ENCODE peak calls at places on chromosomes 3 and 15, in ten cellular contexts. One of them, this sample, is unnamed.

GRCh38 chr3:104367000-104367399 is 999.7 kb upstream of the ALCAM start:
- DNase-seq in fibroblast of the aortic adventitia: peak; percentile 38
- DNase-seq in CD8-positive, alpha-beta T cell: no peak
- DNase-seq in lower lobe of right lung: no peak
- DNase-seq in cardiac muscle cell: peak; percentile 18
- DNase-seq in AG10803: no peak
- DNase-seq in foreskin keratinocyte: no peak
- DNase-seq in fibroblast of lung: no peak
- DNase-seq in Panc1: no peak
- DNase-seq in kidney epithelial cell: no peak
- DNase-seq in this sample: no peak

GRCh38 chr15:83837946-83838571 is 184.1 kb downstream of the ADAMTSL3 start:
- DNase-seq in fibroblast of the aortic adventitia: no peak
- DNase-seq in CD8-positive, alpha-beta T cell: no peak
- DNase-seq in lower lobe of right lung: peak; percentile 52
- DNase-seq in cardiac muscle cell: peak; percentile 46
- DNase-seq in AG10803: no peak
- DNase-seq in foreskin keratinocyte: peak; percentile 19
- DNase-seq in fibroblast of lung: no peak
- DNase-seq in Panc1: no peak
- DNase-seq in kidney epithelial cell: no peak
- DNase-seq in this sample: no peak

GRCh38 chr3:158961911-158962310 is 160.1 kb downstream of the MFSD1 start:
- DNase-seq in fibroblast of the aortic adventitia: no peak
- DNase-seq in CD8-positive, alpha-beta T cell: no peak
- DNase-seq in lower lobe of right lung: no peak
- DNase-seq in cardiac muscle cell: no peak
- DNase-seq in AG10803: no peak
- DNase-seq in foreskin keratinocyte: peak; percentile 59
- DNase-seq in fibroblast of lung: no peak
- DNase-seq in Panc1: no peak
- DNase-seq in kidney epithelial cell: no peak
- DNase-seq in this sample: no peak

GRCh38 chr3:168116279-168116678 is 20.6 kb upstream of the GOLIM4 start:
- DNase-seq in fibroblast of the aortic adventitia: peak; percentile 87
- DNase-seq in CD8-positive, alpha-beta T cell: no peak
- DNase-seq in lower lobe of right lung: peak; percentile 61
- DNase-seq in cardiac muscle cell: peak; percentile 74
- DNase-seq in AG10803: peak; percentile 68
- DNase-seq in foreskin keratinocyte: no peak
- DNase-seq in fibroblast of lung: peak; percentile 93
- DNase-seq in Panc1: no peak
- DNase-seq in kidney epithelial cell: no peak
- DNase-seq in this sample: no peak

GRCh38 chr3:126995254-126995770 is 12.4 kb downstream of the PLXNA1 start:
- DNase-seq in fibroblast of the aortic adventitia: no peak
- DNase-seq in CD8-positive, alpha-beta T cell: no peak
- DNase-seq in lower lobe of right lung: no peak
- DNase-seq in cardiac muscle cell: no peak
- DNase-seq in AG10803: no peak
- DNase-seq in foreskin keratinocyte: no peak
- DNase-seq in fibroblast of lung: no peak
- DNase-seq in Panc1: no peak
- DNase-seq in kidney epithelial cell: no peak
- DNase-seq in this sample: no peak

GRCh38 chr3:65098400-65098799 is 410.6 kb upstream of the ADAMTS9 start:
- DNase-seq in fibroblast of the aortic adventitia: no peak
- DNase-seq in CD8-positive, alpha-beta T cell: no peak
- DNase-seq in lower lobe of right lung: no peak
- DNase-seq in cardiac muscle cell: no peak
- DNase-seq in AG10803: no peak
- DNase-seq in foreskin keratinocyte: no peak
- DNase-seq in fibroblast of lung: no peak
- DNase-seq in Panc1: no peak
- DNase-seq in kidney epithelial cell: no peak
- DNase-seq in this sample: no peak

GRCh38 chr3:134057006-134057832 is 27.5 kb upstream of the SLCO2A1 start:
- DNase-seq in fibroblast of the aortic adventitia: peak; percentile 17
- DNase-seq in CD8-positive, alpha-beta T cell: no peak
- DNase-seq in lower lobe of right lung: no peak
- DNase-seq in cardiac muscle cell: no peak
- DNase-seq in AG10803: peak; percentile 52
- DNase-seq in foreskin keratinocyte: peak; percentile 44
- DNase-seq in fibroblast of lung: peak; percentile 30
- DNase-seq in Panc1: no peak
- DNase-seq in kidney epithelial cell: no peak
- DNase-seq in this sample: no peak

GRCh38 chr3:169496402-169496801 is 167.1 kb downstream of the MECOM start:
- DNase-seq in fibroblast of the aortic adventitia: no peak
- DNase-seq in CD8-positive, alpha-beta T cell: no peak
- DNase-seq in lower lobe of right lung: no peak
- DNase-seq in cardiac muscle cell: no peak
- DNase-seq in AG10803: no peak
- DNase-seq in foreskin keratinocyte: no peak
- DNase-seq in fibroblast of lung: no peak
- DNase-seq in Panc1: no peak
- DNase-seq in kidney epithelial cell: no peak
- DNase-seq in this sample: no peak

GRCh38 chr3:116920836-116921596 is 211.4 kb downstream of the TUSC7 start:
- DNase-seq in fibroblast of the aortic adventitia: no peak
- DNase-seq in CD8-positive, alpha-beta T cell: no peak
- DNase-seq in lower lobe of right lung: no peak
- DNase-seq in cardiac muscle cell: no peak
- DNase-seq in AG10803: no peak
- DNase-seq in foreskin keratinocyte: no peak
- DNase-seq in fibroblast of lung: no peak
- DNase-seq in Panc1: no peak
- DNase-seq in kidney epithelial cell: no peak
- DNase-seq in this sample: no peak

GRCh38 chr3:4746241-4746958 is 232.8 kb upstream of the BHLHE40 start:
- DNase-seq in fibroblast of the aortic adventitia: peak; percentile 32
- DNase-seq in CD8-positive, alpha-beta T cell: no peak
- DNase-seq in lower lobe of right lung: no peak
- DNase-seq in cardiac muscle cell: peak; percentile 89
- DNase-seq in AG10803: peak; percentile 14
- DNase-seq in foreskin keratinocyte: no peak
- DNase-seq in fibroblast of lung: peak; percentile 79
- DNase-seq in Panc1: no peak
- DNase-seq in kidney epithelial cell: no peak
- DNase-seq in this sample: no peak

GRCh38 chr3:10389341-10389740 is 68.4 kb upstream of the SEC13 start:
- DNase-seq in fibroblast of the aortic adventitia: no peak
- DNase-seq in CD8-positive, alpha-beta T cell: no peak
- DNase-seq in lower lobe of right lung: no peak
- DNase-seq in cardiac muscle cell: no peak
- DNase-seq in AG10803: no peak
- DNase-seq in foreskin keratinocyte: no peak
- DNase-seq in fibroblast of lung: no peak
- DNase-seq in Panc1: no peak
- DNase-seq in kidney epithelial cell: no peak
- DNase-seq in this sample: no peak

GRCh38 chr3:111152506-111152905 is 80.9 kb downstream of the NECTIN3 start:
- DNase-seq in fibroblast of the aortic adventitia: peak; percentile 19
- DNase-seq in CD8-positive, alpha-beta T cell: no peak
- DNase-seq in lower lobe of right lung: no peak
- DNase-seq in cardiac muscle cell: no peak
- DNase-seq in AG10803: peak; percentile 59
- DNase-seq in foreskin keratinocyte: no peak
- DNase-seq in fibroblast of lung: peak; percentile 6
- DNase-seq in Panc1: no peak
- DNase-seq in kidney epithelial cell: no peak
- DNase-seq in this sample: no peak

GRCh38 chr3:13894096-13894811 is 14.4 kb upstream of the WNT7A start:
- DNase-seq in fibroblast of the aortic adventitia: no peak
- DNase-seq in CD8-positive, alpha-beta T cell: no peak
- DNase-seq in lower lobe of right lung: no peak
- DNase-seq in cardiac muscle cell: no peak
- DNase-seq in AG10803: no peak
- DNase-seq in foreskin keratinocyte: no peak
- DNase-seq in fibroblast of lung: no peak
- DNase-seq in Panc1: no peak
- DNase-seq in kidney epithelial cell: no peak
- DNase-seq in this sample: no peak

GRCh38 chr3:124831631-124832184 is 55.5 kb downstream of the ITGB5 start:
- DNase-seq in fibroblast of the aortic adventitia: no peak
- DNase-seq in CD8-positive, alpha-beta T cell: no peak
- DNase-seq in lower lobe of right lung: no peak
- DNase-seq in cardiac muscle cell: no peak
- DNase-seq in AG10803: no peak
- DNase-seq in foreskin keratinocyte: no peak
- DNase-seq in fibroblast of lung: no peak
- DNase-seq in Panc1: no peak
- DNase-seq in kidney epithelial cell: no peak
- DNase-seq in this sample: no peak

DNA sequence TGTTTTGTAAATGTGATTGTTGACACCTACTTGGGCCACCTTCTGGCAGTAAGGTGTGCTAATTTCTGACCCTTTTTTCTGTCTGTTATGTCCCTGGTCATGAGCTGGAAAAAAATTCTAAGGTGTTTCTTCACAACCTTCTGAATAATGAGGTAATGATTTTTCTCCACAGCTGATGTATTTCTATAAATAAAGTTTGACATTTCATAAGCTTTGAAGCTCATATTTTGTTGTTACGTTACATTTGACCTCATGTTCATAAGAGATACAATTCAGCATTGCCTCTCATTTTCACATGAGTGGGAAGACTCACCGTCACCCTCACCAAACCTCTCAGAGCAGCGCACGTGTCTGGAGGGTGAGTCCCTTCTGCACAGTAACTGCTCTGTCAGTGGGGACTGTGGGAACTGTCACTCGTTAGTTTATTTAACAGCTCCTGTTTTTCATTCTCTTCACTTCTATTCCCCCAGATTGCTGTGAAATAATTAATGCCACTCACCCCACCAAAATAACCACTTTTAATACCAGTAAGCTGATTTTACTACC is 140.9 kb downstream of the PLCL2 start:
- DNase-seq in fibroblast of the aortic adventitia: no peak
- DNase-seq in CD8-positive, alpha-beta T cell: peak; percentile 16
- DNase-seq in lower lobe of right lung: no peak
- DNase-seq in cardiac muscle cell: no peak
- DNase-seq in AG10803: no peak
- DNase-seq in foreskin keratinocyte: no peak
- DNase-seq in fibroblast of lung: no peak
- DNase-seq in Panc1: no peak
- DNase-seq in kidney epithelial cell: no peak
- DNase-seq in this sample: no peak
- TF ChIP-seq CTCF in fibroblast of the aortic adventitia: no peak
- TF ChIP-seq CTCF in CD8-positive, alpha-beta T cell: no peak
- TF ChIP-seq CTCF in lower lobe of right lung: no peak
- TF ChIP-seq CTCF in cardiac muscle cell: no peak
- TF ChIP-seq CTCF in AG10803: no peak
- TF ChIP-seq CTCF in foreskin keratinocyte: no peak
- TF ChIP-seq CTCF in fibroblast of lung: no peak
- TF ChIP-seq CTCF in Panc1: no peak
- TF ChIP-seq CTCF in kidney epithelial cell: no peak
- TF ChIP-seq CTCF in this sample: no peak

DNA sequence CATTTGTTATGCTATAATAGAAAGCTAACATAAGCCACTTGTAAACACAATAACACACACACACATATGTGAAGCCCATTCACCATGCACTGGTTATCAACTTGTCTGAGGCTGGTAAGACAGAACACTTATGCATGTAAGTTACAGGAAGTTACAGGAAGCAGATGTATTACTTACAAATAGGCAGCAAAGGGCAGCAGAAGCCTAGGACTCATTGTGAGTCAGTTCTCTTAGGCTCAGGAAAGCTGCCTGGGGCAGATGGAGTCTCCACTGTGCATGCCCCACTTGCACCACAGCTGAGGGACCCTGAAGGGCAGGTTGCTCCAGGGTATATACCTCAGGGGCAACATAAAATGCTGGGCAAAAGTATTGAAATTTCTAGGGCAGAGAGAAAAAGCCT is 748.8 kb upstream of the CCDC54 start:
- DNase-seq in fibroblast of the aortic adventitia: peak; percentile 70
- DNase-seq in CD8-positive, alpha-beta T cell: no peak
- DNase-seq in lower lobe of right lung: no peak
- DNase-seq in cardiac muscle cell: peak; percentile 66
- DNase-seq in AG10803: peak; percentile 68
- DNase-seq in foreskin keratinocyte: peak; percentile 68
- DNase-seq in fibroblast of lung: peak; percentile 60
- DNase-seq in Panc1: no peak
- DNase-seq in kidney epithelial cell: peak; percentile 9
- DNase-seq in this sample: no peak
- TF ChIP-seq CTCF in fibroblast of the aortic adventitia: no peak
- TF ChIP-seq CTCF in CD8-positive, alpha-beta T cell: no peak
- TF ChIP-seq CTCF in lower lobe of right lung: no peak
- TF ChIP-seq CTCF in cardiac muscle cell: peak; percentile 14
- TF ChIP-seq CTCF in AG10803: peak; percentile 29
- TF ChIP-seq CTCF in foreskin keratinocyte: peak; percentile 57
- TF ChIP-seq CTCF in fibroblast of lung: peak; percentile 4
- TF ChIP-seq CTCF in Panc1: no peak
- TF ChIP-seq CTCF in kidney epithelial cell: no peak
- TF ChIP-seq CTCF in this sample: no peak

DNA sequence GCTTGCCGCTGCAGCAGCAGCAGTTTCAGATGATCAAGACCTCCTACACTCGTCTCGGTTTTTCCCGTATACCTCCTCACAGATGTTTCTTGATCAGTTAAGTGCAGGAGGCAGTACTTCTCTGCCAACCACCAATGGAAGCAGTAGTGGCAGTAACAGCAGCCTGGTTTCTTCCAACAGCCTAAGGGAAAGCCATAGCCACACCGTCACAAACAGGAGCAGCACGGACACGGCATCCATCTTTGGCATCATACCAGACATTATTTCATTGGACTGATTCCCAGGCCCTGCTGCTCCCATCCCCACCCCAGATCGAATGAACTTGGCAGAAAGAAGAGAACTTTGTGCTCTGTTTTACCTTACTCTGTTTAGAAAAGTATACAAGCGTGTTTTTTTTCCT is 17.6 kb downstream of the CALML4 start:
- DNase-seq in fibroblast of the aortic adventitia: peak; percentile 91
- DNase-seq in CD8-positive, alpha-beta T cell: no peak
- DNase-seq in lower lobe of right lung: no peak
- DNase-seq in cardiac muscle cell: peak; percentile 93
- DNase-seq in AG10803: peak; percentile 73
- DNase-seq in foreskin keratinocyte: no peak
- DNase-seq in fibroblast of lung: peak; percentile 86
- DNase-seq in Panc1: no peak
- DNase-seq in kidney epithelial cell: no peak
- DNase-seq in this sample: no peak
- TF ChIP-seq CTCF in fibroblast of the aortic adventitia: no peak
- TF ChIP-seq CTCF in CD8-positive, alpha-beta T cell: no peak
- TF ChIP-seq CTCF in lower lobe of right lung: no peak
- TF ChIP-seq CTCF in cardiac muscle cell: no peak
- TF ChIP-seq CTCF in AG10803: no peak
- TF ChIP-seq CTCF in foreskin keratinocyte: no peak
- TF ChIP-seq CTCF in fibroblast of lung: no peak
- TF ChIP-seq CTCF in Panc1: no peak
- TF ChIP-seq CTCF in kidney epithelial cell: no peak
- TF ChIP-seq CTCF in this sample: no peak

DNA sequence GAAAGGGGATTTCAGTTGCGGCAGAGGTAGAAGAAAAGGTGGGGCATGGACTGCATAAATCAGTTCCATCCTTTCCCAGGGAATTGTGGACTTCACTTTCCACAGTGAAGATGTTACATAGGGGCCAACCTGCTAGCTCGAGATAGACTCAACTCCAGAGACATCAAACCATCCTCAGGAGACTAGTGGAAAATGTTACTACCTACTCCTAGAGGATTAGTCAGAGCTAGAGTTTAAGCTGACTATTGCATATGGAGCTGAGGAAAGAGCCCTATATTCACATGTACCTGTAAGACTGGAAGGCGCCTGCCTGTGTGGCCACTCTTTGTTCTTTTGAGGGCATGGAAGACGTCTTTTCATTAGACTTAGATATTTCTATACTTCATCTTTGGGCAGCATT is 69.2 kb downstream of the KLHL25 start:
- DNase-seq in fibroblast of the aortic adventitia: no peak
- DNase-seq in CD8-positive, alpha-beta T cell: no peak
- DNase-seq in lower lobe of right lung: no peak
- DNase-seq in cardiac muscle cell: no peak
- DNase-seq in AG10803: no peak
- DNase-seq in foreskin keratinocyte: no peak
- DNase-seq in fibroblast of lung: no peak
- DNase-seq in Panc1: no peak
- DNase-seq in kidney epithelial cell: no peak
- DNase-seq in this sample: no peak
- TF ChIP-seq CTCF in fibroblast of the aortic adventitia: no peak
- TF ChIP-seq CTCF in CD8-positive, alpha-beta T cell: no peak
- TF ChIP-seq CTCF in lower lobe of right lung: no peak
- TF ChIP-seq CTCF in cardiac muscle cell: no peak
- TF ChIP-seq CTCF in AG10803: no peak
- TF ChIP-seq CTCF in foreskin keratinocyte: no peak
- TF ChIP-seq CTCF in fibroblast of lung: no peak
- TF ChIP-seq CTCF in Panc1: no peak
- TF ChIP-seq CTCF in kidney epithelial cell: no peak
- TF ChIP-seq CTCF in this sample: no peak

This sample was measured in activated B cell treated with CpG ODN at 0.5 μM for 24 hours.